ENCODE peak calls at places on chromosomes 5 and 9, in six cellular contexts. M is K562, P is heart left ventricle, N is H1, E is body of pancreas, U is stomach. R is an unnamed sample.

GRCh38 chr9:5614192-5614591 is 14.7 kb upstream of the RIC1 start:
- DNase-seq in M (no peak), P (no peak), N (no peak), E (no peak), U (no peak), R (no peak)

GRCh38 chr9:12776775-12777055 is 1.9 kb downstream of the LURAP1L start:
- DNase-seq in M (no peak), P (no peak), N (no peak), E (no peak), U (no peak), R (no peak)

GRCh38 chr5:14006823-14007510 is 62.5 kb upstream of the DNAH5 start:
- DNase-seq in M (no peak), P (no peak), N (no peak), E (no peak), U (no peak), R (no peak)

GRCh38 chr9:116816484-116816883 is 129.4 kb downstream of the TRIM32 start:
- DNase-seq in M (no peak), P (no peak), N (no peak), E (no peak), U (no peak), R (no peak)

GRCh38 chr5:1003296-1003937 is 5.2 kb upstream of the NKD2 start:
- DNase-seq in M (no peak), P (no peak), N (no peak), E (peak; percentile 34), U (peak; percentile 26), R (no peak)

GRCh38 chr5:131221888-131222287 is 42.0 kb upstream of the CDC42SE2 start:
- DNase-seq in M (no peak), P (no peak), N (no peak), E (no peak), U (no peak), R (no peak)

GRCh38 chr5:41485533-41485932 is 24.9 kb downstream of the PLCXD3 start:
- DNase-seq in M (no peak), P (no peak), N (no peak), E (no peak), U (no peak), R (no peak)

GRCh38 chr5:31066655-31067328 is 126.7 kb upstream of the CDH6 start:
- DNase-seq in M (no peak), P (no peak), N (no peak), E (no peak), U (no peak), R (no peak)

GRCh38 chr9:79403495-79403894 is 168.3 kb upstream of the TLE4 start:
- DNase-seq in M (no peak), P (no peak), N (no peak), E (no peak), U (no peak), R (no peak)

GRCh38 chr5:89260254-89260653 is 377.3 kb upstream of the MEF2C start:
- DNase-seq in M (no peak), P (no peak), N (no peak), E (no peak), U (no peak), R (no peak)

GRCh38 chr5:34020717-34021116 is 12.9 kb upstream of the AMACR start:
- DNase-seq in M (no peak), P (no peak), N (no peak), E (no peak), U (no peak), R (no peak)

GRCh38 chr9:37921546-37922300 is 17.8 kb upstream of the SLC25A51 start:
- DNase-seq in M (no peak), P (no peak), N (no peak), E (peak; percentile 13), U (no peak), R (no peak)

DNA sequence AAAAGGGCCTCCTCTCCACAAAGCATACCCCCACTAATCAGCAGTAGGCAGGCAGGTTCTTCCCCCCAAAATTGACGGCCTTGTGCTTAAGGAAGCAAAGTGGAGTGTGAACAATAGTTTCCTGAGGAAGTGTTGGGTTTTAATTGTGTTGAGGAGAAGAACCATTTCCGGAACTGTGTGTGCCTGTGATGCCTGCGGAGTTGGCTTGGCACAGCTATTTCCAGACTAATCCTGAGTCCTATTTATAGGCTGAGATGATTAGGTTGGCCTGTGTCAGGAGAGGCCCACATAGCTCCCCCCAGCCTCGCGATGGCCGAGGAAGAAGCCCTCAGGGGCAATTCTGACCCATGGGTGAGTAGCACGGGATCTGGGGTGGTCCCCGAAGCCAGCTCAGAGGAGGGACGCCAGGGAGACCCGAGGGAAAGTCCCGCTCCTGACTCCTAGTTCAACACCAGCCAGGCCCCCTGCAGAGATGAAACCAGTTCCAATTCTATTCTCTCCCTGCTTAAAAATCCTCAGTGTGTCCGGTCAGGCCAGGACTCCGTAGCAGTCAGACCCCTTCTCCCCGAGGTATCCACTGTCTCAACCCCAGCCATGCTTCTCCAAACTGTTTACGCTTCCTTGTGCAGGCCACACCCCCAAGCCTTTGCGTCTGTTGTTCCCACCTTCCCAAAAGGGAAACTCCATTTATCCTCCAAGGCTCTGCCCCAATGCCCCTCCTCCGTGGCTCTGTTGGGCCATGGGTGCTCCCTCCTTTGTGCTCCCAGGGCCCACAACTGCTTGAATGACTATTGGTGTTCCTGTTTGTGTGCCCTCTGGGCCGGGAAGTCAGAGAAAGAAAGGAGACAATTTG is 18.1 kb downstream of the GSN start:
- DNase-seq in M (peak; percentile 49), P (peak; percentile 80), N (peak; percentile 61), E (peak; percentile 58), U (peak; percentile 44), R (no peak)
- TF ChIP-seq POLR2A in M (no peak), P (no peak), N (no peak), E (no peak), U (no peak), R (no peak)

DNA sequence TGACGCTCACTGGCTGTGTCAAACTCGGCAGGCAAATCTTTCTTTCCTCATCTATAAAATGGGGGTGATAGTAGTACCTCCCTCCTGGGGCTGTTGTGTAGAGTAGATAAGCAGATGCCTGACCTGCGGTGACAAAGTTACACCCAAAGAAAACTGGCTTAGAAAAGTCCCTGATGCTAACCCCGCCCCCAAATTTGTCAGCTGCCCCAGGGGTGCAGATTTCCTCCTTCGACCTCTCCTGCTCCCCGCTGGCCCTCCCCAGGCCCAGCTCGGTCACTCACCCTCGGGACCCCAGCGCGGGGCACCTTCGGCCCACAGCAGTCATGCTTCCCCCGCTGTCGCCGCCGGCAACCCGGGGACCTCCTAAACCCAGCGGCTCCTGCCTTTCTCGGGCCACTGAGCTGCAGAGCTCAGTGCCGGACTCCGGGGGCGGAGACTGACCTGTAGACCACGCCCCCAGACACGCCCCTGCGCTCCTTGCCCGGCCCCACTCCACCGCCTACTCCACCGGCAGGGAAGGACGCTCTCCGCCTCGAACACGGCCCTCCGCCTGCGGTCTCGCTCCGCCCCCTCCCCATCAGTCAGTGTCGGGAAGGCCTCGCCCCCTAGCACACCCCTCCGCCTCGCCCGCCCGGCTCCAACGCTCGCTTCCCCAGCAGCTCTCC is 7.4 kb downstream of the SH2D3C start:
- DNase-seq in M (peak; percentile 96), P (peak; percentile 98), N (peak; percentile 99), E (peak; percentile 99), U (peak; percentile 99), R (peak; percentile 97)
- TF ChIP-seq POLR2A in M (no peak), P (no peak), N (no peak), E (no peak), U (no peak), R (no peak)

DNA sequence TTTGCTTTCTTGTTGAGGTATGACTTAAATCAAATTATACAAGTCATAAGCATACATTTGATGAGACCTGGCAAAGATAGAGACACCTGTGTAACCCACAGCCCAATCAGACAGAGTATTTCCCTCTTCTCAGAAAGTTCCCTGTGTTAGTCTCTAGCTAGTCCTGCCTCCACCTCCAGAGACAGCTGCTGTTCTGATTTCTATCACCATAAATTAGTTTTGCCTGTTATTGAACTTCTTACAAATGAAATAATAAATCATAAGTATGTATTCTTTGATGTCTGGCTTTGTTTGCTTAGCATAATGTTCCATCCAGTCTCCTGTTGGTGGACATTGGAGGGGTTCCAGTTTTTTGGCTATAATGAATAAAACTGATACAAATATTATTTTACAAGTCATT is 194.5 kb downstream of the ICE1 start:
- DNase-seq in M (no peak), P (no peak), N (no peak), E (no peak), U (no peak), R (no peak)
- TF ChIP-seq POLR2A in M (no peak), P (no peak), N (no peak), E (no peak), U (no peak), R (no peak)

DNA sequence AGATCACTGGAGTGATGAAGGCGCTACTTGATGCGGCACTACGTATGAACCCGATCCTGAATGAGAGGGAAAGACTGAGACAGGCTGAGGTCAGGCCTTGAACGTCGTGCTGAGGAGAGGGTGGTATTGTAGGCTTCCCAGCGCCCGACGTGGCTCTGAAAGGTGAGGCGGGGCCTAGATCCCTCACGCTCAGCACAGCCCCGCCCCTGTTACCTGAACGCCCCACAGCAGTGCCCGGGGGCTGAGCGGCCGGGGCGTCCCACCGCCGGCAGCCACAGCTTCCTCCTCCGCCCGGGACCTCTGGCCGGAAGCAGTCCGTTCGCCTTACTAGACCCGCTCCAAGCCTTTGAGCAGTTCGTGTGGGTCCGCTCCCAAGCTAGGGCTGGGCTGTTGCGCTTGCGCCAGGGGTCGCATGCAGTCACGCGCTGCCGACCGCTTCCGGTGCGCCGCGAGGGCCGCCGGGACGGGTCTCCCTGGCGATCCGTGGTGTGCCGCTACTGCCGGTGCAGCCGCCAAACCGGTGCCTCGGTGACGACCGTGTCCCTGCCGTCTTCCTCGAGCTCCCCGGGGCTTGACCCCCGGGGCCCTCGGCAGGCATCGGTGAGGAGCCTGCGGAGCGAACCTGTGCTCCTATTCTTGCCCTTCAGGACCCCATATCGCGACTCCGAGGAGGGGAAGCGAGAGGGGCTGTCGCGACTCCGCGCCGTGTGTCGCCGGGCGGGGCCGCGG is at the start of the genes HMGXB3 and TIGD6:
- DNase-seq in M (peak; percentile 95), P (peak; percentile 93), N (peak; percentile 93), E (peak; percentile 95), U (peak; percentile 93), R (peak; percentile 92)
- TF ChIP-seq POLR2A in M (peak; percentile 92), P (peak; percentile 2), N (peak; percentile 69), E (peak; percentile 81), U (no peak), R (peak; percentile 95)

DNA sequence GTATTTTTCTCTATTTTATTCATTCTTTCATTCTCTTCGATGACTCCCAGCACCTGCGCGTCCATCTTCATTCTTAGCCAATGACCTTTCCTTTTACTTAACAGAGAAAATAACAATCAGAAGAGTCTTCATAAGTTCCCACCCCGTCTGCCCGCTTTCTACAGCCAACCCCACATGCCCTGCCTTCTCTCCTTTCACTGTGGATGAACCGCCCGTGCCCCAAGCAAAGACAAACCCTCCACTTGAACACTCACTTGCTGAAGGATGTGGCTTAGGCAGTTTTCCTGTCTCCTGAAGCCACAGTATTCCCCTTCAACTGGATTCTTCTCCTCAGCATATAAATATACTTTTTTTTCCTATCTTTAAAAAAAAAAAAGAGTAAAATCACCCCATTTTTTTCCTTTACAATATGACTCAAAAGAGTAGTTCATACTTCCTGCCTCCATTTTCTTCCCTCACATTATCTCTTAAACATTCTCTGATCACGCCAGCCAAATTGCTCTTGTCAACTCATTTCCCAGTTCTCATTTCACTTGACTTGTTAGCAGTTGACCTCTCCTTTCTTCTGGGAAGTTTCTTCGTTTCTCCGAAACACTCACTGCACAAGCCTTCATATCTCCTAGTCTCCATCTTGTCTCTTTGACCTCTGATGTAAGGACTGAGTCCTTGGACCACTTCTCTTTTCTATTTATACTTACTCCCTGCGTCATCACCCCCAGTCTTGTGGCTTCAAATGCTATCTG is 11.1 kb downstream of the NIPSNAP3B start:
- DNase-seq in M (peak; percentile 20), P (peak; percentile 43), N (no peak), E (no peak), U (no peak), R (peak; percentile 28)
- TF ChIP-seq POLR2A in M (no peak), P (no peak), N (no peak), E (no peak), U (no peak), R (no peak)

R was measured in erythroblast.